ENCODE peak calls at places on chromosomes 16 and 17, in eight cellular contexts. Z is stomach, G is HCT116, P is prostate gland, I is GM12878, J is spleen, C is endothelial cell of umbilical vein, E is breast epithelium. F is an unnamed sample.

GRCh38 chr17:43360376-43360738 is 38.4 kb upstream of the ARL4D start:
- DNase-seq in I (no peak), P (peak), Z (peak), G (no peak), C (peak), E (no peak), J (no peak), F (peak)

GRCh38 chr16:5235119-5235518 is 137.5 kb upstream of the EEF2KMT start:
- DNase-seq in J (no peak), P (no peak), I (no peak), G (no peak), E (no peak), Z (no peak), C (no peak), F (peak)

GRCh38 chr16:86288716-86289294 is 221.5 kb upstream of the FOXF1 start:
- DNase-seq in P (no peak), Z (no peak), E (no peak), C (no peak), G (no peak), J (no peak), I (no peak), F (no peak)

GRCh38 chr16:85986931-85987749 is 88.2 kb downstream of the IRF8 start:
- DNase-seq in I (no peak), G (no peak), C (no peak), J (peak), P (no peak), E (no peak), Z (no peak), F (peak)

GRCh38 chr17:77471984-77472836 is 331.4 kb downstream of the SEC14L1 start:
- DNase-seq in E (no peak), G (no peak), J (no peak), C (peak), P (peak), Z (peak), I (no peak), F (peak)

GRCh38 chr16:20792216-20792615 is 14.1 kb downstream of the ERI2 start:
- DNase-seq in E (no peak), I (no peak), P (no peak), J (no peak), C (no peak), G (no peak), Z (no peak), F (no peak)

GRCh38 chr16:50408001-50408400 is 39.2 kb upstream of the BRD7 start:
- DNase-seq in J (no peak), E (no peak), Z (no peak), I (no peak), G (no peak), P (no peak), C (no peak), F (no peak)

GRCh38 chr16:67017451-67017750 is 11.5 kb upstream of the CBFB start:
- DNase-seq in Z (no peak), P (no peak), C (no peak), E (peak), I (no peak), G (no peak), J (peak), F (peak)

DNA sequence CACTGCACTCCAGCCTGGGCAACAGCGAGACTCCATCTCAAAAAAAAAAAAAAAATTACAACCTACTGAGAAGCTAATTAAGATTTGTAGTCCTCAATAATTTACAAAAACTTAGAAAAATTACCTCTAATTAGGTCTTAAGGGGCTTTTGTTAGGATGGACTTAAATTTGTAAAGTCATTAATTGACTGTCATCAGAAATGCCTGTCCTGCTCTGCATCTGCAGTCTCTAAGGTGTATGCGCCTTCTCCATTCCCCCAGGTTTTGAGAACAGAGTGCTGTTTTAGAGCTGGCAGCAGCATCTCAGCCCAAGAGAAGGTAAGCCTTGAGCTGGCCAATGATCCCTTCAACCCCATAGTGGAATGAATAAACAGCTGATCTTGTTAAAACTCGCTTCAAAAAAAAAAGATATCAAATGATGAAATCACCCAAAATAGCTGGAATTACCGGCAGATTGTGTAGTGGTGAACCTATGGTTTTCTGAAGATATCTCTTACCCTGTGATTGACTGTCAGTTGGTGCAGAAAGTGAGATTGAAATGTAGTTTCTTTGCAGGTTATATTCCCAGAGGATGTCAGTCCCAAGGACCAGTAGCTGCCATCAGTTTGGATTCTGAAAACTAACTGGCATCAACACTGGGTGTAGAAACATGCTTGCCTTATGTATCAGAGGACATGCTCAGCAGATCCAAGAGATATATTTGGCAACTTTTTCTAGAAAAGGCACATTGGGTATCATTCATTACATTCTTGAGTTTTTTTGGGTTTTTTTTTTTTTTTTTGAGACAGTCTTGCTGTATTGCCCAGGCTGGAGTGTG is 25.7 kb downstream of the TRPV2 start:
- DNase-seq in Z (no peak), E (no peak), G (no peak), P (no peak), J (no peak), I (no peak), C (no peak), F (no peak)
- TF ChIP-seq POLR2A in Z (no peak), E (no peak), G (no peak), P (no peak), J (no peak), I (peak), C (peak), F (no peak)

DNA sequence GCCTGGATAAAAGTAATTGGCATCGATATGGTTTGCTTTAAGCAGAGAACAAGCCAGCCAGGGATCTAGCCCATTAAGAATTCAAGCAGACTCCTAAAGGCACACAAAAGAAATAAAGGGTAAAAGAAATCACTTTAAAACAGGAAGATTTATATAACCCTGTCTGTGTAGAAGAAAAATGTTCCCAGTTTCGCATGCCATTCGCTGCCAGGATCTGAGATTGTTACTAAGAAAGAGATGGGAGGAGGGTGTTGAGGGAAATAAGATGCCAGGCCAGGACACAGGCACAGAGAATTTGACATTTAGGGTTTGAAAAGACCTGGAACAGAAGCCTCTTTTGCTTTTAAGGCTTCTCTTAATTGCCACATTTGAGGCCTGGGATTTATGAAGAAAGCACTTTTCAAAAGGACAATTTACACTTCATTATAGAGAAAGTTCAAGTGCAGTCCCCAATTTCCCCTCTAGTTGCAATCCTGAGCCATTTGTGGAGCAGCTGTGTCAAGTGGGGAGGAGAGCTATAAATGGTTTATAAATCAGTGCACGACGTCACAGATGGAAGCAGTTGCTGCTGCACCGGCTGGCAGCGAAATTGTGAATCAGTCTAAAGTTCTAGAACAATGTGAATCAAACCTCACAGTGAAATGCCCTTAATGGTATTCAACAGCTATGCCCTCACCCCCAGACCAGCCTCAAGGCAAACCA is 26.4 kb upstream of the C16orf87 start:
- DNase-seq in E (no peak), C (peak), P (peak), I (no peak), Z (no peak), J (peak), G (peak), F (no peak)
- TF ChIP-seq CTCF in E (no peak), C (peak), P (no peak), I (peak), Z (peak), J (no peak), G (peak), F (peak)

GRCh38 chr17:1197781-1198490 is 18.2 kb upstream of the ABR start:
- DNase-seq in E (no peak), P (no peak), Z (peak), G (no peak), I (peak), C (no peak), J (peak), F (peak)
- TF ChIP-seq POLR2AphosphoS5 in E (no peak), P (peak), Z (no peak), G (no peak), I (peak), C (no peak), J (peak), F (peak)

GRCh38 chr17:81264640-81265039 is 25.5 kb downstream of the NDUFAF8 start:
- DNase-seq in E (no peak), J (no peak), Z (no peak), I (no peak), C (no peak), P (no peak), G (no peak), F (no peak)
- TF ChIP-seq POLR2A in E (no peak), J (no peak), Z (no peak), I (no peak), C (no peak), P (no peak), G (no peak), F (no peak)

DNA sequence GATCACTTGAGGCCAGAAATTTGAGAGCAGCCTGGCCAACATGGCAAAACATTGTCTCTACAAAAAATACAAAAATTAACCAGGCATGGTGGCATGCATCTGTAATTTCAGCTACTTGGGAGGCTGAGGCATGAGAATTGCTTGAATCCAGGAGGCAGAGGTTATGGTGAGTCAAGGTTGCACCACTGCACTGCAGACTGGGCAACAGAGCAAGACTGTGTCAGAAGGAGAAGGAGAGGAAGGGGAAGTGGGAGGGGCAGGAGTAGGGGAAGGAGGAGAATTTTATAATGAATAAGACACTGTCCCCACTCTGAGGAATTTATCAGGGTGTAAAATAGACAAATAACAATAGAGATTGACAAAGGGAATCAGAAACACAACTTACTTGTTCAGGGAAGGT is 440.6 kb upstream of the DYNLRB2 start:
- DNase-seq in G (no peak), Z (no peak), C (peak), J (no peak), E (no peak), I (no peak), P (no peak), F (no peak)
- TF ChIP-seq CTCF in G (no peak), Z (no peak), C (no peak), J (no peak), E (no peak), I (no peak), P (no peak), F (no peak)

DNA sequence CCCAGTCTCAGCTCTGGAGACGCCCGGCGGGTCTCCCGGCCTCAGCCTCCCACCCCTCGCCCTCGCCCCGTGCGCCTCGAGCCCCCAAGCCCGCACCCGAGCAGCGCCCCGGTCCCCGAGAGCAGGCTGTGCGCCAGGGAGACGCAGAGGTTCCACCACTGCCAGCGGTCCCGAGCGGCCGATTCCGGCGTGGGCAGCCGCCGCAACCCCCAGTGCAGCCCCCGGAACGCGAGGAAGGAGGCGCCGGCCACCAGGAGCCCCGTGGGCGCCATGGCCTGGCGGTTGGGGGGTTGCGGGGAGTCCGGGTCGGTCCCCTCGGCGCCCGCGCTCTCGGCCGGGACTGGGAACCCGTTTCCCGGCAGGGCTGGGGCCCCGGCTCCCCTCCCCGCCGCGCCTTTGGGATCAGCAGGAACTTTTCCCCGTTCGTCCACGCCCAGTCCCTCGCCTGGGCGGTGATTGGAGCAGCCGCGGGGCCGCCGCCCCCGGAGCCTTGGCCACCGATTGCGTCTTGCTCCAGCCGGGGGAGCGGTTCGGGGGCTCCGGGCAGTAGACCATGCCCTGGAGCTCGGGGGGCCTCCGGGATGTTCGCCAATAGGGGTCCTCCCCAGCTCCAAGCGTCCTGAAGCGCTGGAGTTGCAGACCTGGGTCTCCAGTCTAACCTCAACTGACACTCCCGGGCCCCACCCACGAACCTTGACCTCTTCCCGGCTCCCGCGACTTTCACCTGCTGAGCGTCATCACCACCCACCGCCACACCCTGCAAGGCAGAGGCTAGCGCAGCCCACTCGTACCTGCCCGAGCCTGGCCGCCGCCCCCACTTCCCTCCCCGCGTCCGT is at the start of gene TLCD2:
- DNase-seq in J (peak), E (no peak), I (no peak), P (peak), G (peak), Z (peak), C (peak), F (peak)
- TF ChIP-seq POLR2AphosphoS5 in J (peak), E (peak), I (no peak), P (peak), G (peak), Z (no peak), C (peak), F (peak)

GRCh38 chr16:2531371-2531695 is at the start of gene CEMP1:
- DNase-seq in P (no peak), G (no peak), I (no peak), C (no peak), Z (no peak), J (no peak), E (no peak), F (no peak)

GRCh38 chr16:2529961-2530628 is 1.1 kb downstream of the CEMP1 start:
- DNase-seq in Z (no peak), J (peak), C (no peak), E (no peak), I (no peak), P (no peak), G (no peak), F (no peak)

GRCh38 chr16:2532494-2533141 is 1.4 kb upstream of the CEMP1 start:
- DNase-seq in C (peak), P (peak), G (peak), E (peak), J (peak), Z (peak), I (peak), F (peak)

GRCh38 chr16:2530629-2531318 is 434 bp downstream of the CEMP1 start:
- DNase-seq in I (no peak), E (no peak), C (no peak), Z (no peak), P (no peak), G (no peak), J (peak), F (no peak)

DNA sequence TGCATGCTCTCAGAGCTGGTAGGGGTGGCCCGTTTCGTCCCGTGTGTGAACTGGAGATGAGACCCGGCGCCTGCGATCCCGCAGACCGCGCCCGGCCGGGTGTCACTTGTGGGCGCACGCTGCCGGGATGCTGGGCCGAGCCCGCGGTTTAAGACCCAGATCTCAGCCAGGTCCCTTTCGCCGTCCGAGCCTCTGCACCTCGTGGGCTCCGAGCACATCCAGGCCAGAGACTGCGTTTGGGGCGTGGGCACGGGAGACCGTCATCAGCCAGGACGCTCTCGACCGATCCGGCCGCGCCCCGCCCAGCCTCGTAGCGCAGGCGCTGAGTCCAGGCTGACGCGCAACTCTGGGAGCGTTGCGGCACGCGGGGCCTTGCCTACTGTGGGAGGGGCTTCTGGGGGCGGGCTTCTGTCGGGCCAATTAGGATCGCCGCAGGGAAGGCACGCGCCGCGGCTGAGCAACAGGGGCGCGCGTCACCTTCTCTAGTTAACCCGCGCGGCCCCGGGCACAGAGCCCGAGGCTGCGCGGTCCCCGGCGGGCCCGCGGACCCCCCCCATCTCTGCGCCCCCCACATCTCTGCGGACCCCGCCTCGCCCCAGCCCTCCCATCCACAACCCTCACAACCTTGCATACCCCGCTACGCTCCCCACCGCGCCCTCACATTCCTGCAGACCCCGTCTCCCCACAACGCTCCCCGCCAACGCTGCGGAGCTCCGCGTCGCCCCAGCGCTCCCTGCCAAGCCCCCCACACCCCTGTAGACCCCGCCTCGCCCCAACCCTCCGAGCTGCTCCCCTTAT is 687 bp upstream of the CEMP1 start:
- DNase-seq in J (peak), E (peak), Z (peak), P (peak), C (peak), I (peak), G (peak), F (peak)
- TF ChIP-seq POLR2A in J (peak), E (no peak), Z (no peak), P (peak), C (peak), I (peak), G (peak), F (peak)

DNA sequence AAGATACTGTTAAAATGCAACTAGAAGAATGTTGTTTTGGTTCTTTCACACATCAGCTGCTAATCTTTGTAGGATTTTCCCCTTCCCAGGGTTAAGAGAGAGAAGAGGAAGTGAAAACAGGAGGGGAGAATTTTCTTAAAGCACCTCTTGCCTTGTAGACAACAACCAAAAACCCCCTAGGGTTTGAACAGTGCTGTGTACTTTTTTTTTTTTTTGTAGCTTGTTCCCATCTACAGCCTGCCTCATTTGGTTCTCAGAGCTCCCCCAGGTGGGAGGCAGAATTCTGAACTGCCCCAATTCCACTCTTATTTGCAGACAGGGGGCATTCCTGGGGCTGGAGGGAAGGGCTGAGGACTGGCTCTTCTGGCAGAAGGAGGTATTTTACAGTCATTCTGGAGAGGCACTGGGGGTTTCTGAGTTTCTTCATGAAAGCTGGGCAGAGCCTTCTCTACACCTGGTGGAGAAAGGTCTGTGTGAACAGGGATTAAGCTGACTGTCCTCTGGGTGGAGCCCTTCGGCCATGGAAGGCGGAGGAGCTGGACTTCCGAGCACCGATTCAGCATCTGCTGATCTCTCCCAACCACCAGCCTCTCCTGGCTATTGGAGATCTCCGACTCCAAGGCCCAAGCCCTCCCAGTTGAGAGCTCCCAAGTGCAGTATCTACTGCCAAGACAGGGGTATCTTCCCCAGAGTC is 32.2 kb downstream of the SMARCE1 start:
- DNase-seq in I (peak), P (peak), J (no peak), E (peak), Z (peak), G (peak), C (peak), F (no peak)
- TF ChIP-seq CTCF in I (peak), P (no peak), J (no peak), E (peak), Z (peak), G (peak), C (peak), F (peak)